ENCODE peak calls at places on chromosomes 2 and 18, in four cellular contexts. O is mucosa of descending colon; H is epithelial cell of prostate; G is naive thymus-derived CD8-positive, alpha-beta T cell. C is an unnamed sample.

GRCh38 chr18:67599277-67599676 is 82.8 kb upstream of the DSEL start:
- DNase-seq in O (no peak), H (no peak), G (no peak), C (peak; percentile 69)

GRCh38 chr2:8487461-8487932 is 194.4 kb upstream of the ID2 start:
- DNase-seq in O (no peak), H (no peak), G (no peak), C (no peak)

GRCh38 chr2:235391964-235392615 is 101.8 kb upstream of the AGAP1 start:
- DNase-seq in O (no peak), H (no peak), G (no peak), C (no peak)

GRCh38 chr2:12883911-12884310 is 167.2 kb downstream of the TRIB2 start:
- DNase-seq in O (no peak), H (no peak), G (no peak), C (peak; percentile 29)

GRCh38 chr18:48084041-48084757 is 153.7 kb upstream of the SMAD2 start:
- DNase-seq in O (no peak), H (no peak), G (no peak), C (no peak)

GRCh38 chr18:62585274-62586147 is 62.7 kb downstream of the ZCCHC2 start:
- DNase-seq in O (no peak), H (no peak), G (no peak), C (no peak)

GRCh38 chr2:202249864-202250263 is 11.5 kb upstream of the SUMO1 start:
- DNase-seq in O (no peak), H (no peak), G (no peak), C (no peak)

GRCh38 chr2:72004976-72005375 is 142.7 kb downstream of the CYP26B1 start:
- DNase-seq in O (no peak), H (no peak), G (no peak), C (no peak)

GRCh38 chr2:28618221-28619141 is 122.6 kb downstream of the PLB1 start:
- DNase-seq in O (no peak), H (no peak), G (no peak), C (no peak)

GRCh38 chr2:84288335-84288734 is 170.7 kb downstream of the SUCLG1 start:
- DNase-seq in O (no peak), H (no peak), G (no peak), C (no peak)

GRCh38 chr18:69402219-69402989 is 1.7 kb downstream of the DOK6 start:
- DNase-seq in O (no peak), H (no peak), G (no peak), C (no peak)